ENCODE peak calls at places on chromosomes 2 and 18, in seven cellular contexts. R is stimulated activated CD4-positive, alpha-beta T cell treated with anti-CD3 and anti-CD28 coated beads, Interleukin-4, amount 100 ng/mL, for 48 hours; N is CD8-positive, alpha-beta T cell; K is RWPE1; W is amniotic epithelial cell; T is NCI-H460; X is anterior cingulate cortex. F is an unnamed sample.

GRCh38 chr2:159297042-159297707 is 10.7 kb upstream of the WDSUB1 start:
- DNase-seq in R (no peak), N (no peak), K (no peak), W (no peak), T (no peak), X (no peak), F (no peak)

GRCh38 chr2:46909771-46910419 is 5.7 kb downstream of the MCFD2 start:
- DNase-seq in R (peak), N (no peak), K (peak), W (peak), T (no peak), X (no peak), F (no peak)

GRCh38 chr2:240205348-240205747 is 64.9 kb upstream of the OTOS start:
- DNase-seq in R (peak), N (no peak), K (peak), W (peak), T (no peak), X (no peak), F (peak)

GRCh38 chr2:222859786-222860726 is 780 bp upstream of the ACSL3 start:
- DNase-seq in R (no peak), N (no peak), K (peak), W (peak), T (peak), X (no peak), F (peak)

GRCh38 chr2:126662623-126663022 is 6.7 kb downstream of the GYPC start:
- DNase-seq in R (no peak), N (no peak), K (no peak), W (no peak), T (no peak), X (no peak), F (no peak)

GRCh38 chr2:35503311-35503710 is 852.3 kb upstream of the CRIM1 start:
- DNase-seq in R (no peak), N (no peak), K (peak), W (no peak), T (no peak), X (no peak), F (no peak)

GRCh38 chr2:70987386-70987785 is 7.3 kb downstream of the TEX261 start:
- DNase-seq in R (no peak), N (no peak), K (no peak), W (no peak), T (no peak), X (no peak), F (no peak)

GRCh38 chr18:36600548-36600947 is 228.3 kb downstream of the TPGS2 start:
- DNase-seq in R (no peak), N (no peak), K (no peak), W (no peak), T (no peak), X (no peak), F (no peak)

GRCh38 chr2:171807831-171808393 is 86.1 kb downstream of the SLC25A12 start:
- DNase-seq in R (no peak), N (no peak), K (peak), W (no peak), T (no peak), X (no peak), F (no peak)

F was measured in left kidney.